ENCODE peak calls at places on chromosomes 4 and X, in seven cellular contexts. One of them, this sample, is unnamed.

GRCh38 chr4:38060829-38061431 is 100.7 kb downstream of the PTTG2 start:
- DNase-seq in GM12878: no peak
- DNase-seq in HCT116: no peak
- DNase-seq in H1: no peak
- DNase-seq in K562: no peak
- DNase-seq in SK-N-SH: peak; percentile 43
- DNase-seq in HepG2: no peak
- DNase-seq in this sample: no peak

GRCh38 chr4:122746485-122746965 is 14.0 kb downstream of the BBS12 start:
- DNase-seq in SK-N-SH: no peak
- DNase-seq in H1: no peak
- DNase-seq in HepG2: no peak
- DNase-seq in K562: no peak
- DNase-seq in HCT116: no peak
- DNase-seq in GM12878: no peak
- DNase-seq in this sample: no peak

GRCh38 chr4:155569960-155570515 is 96.6 kb upstream of the GUCY1A1 start:
- DNase-seq in K562: no peak
- DNase-seq in HCT116: no peak
- DNase-seq in GM12878: no peak
- DNase-seq in HepG2: no peak
- DNase-seq in SK-N-SH: no peak
- DNase-seq in H1: no peak
- DNase-seq in this sample: no peak

GRCh38 chrX:13064599-13065143 is 20.3 kb upstream of the FAM9C start:
- DNase-seq in HepG2: no peak
- DNase-seq in GM12878: no peak
- DNase-seq in H1: no peak
- DNase-seq in K562: no peak
- DNase-seq in HCT116: no peak
- DNase-seq in SK-N-SH: no peak
- DNase-seq in this sample: no peak

GRCh38 chr4:112704991-112705845 is 68.3 kb downstream of the LARP7 start:
- DNase-seq in HCT116: peak; percentile 8
- DNase-seq in H1: peak; percentile 58
- DNase-seq in HepG2: peak; percentile 8
- DNase-seq in GM12878: no peak
- DNase-seq in SK-N-SH: peak; percentile 82
- DNase-seq in K562: no peak
- DNase-seq in this sample: no peak

GRCh38 chr4:155787113-155787710 is 28.4 kb downstream of the GUCY1B1 start:
- DNase-seq in GM12878: peak; percentile 19
- DNase-seq in K562: no peak
- DNase-seq in SK-N-SH: peak; percentile 65
- DNase-seq in H1: no peak
- DNase-seq in HCT116: peak; percentile 44
- DNase-seq in HepG2: peak; percentile 28
- DNase-seq in this sample: peak; percentile 9

GRCh38 chrX:10235851-10236250 is 79.1 kb downstream of the CLCN4 start:
- DNase-seq in HepG2: peak; percentile 3
- DNase-seq in SK-N-SH: no peak
- DNase-seq in GM12878: no peak
- DNase-seq in H1: no peak
- DNase-seq in K562: no peak
- DNase-seq in HCT116: no peak
- DNase-seq in this sample: no peak

GRCh38 chr4:98446499-98447375 is 185.6 kb downstream of the RAP1GDS1 start:
- DNase-seq in HepG2: no peak
- DNase-seq in K562: no peak
- DNase-seq in SK-N-SH: no peak
- DNase-seq in GM12878: peak; percentile 61
- DNase-seq in HCT116: no peak
- DNase-seq in H1: no peak
- DNase-seq in this sample: no peak

GRCh38 chr4:167428172-167428571 is 193.9 kb upstream of the SPOCK3 start:
- DNase-seq in HCT116: peak; percentile 46
- DNase-seq in GM12878: no peak
- DNase-seq in K562: no peak
- DNase-seq in SK-N-SH: no peak
- DNase-seq in HepG2: no peak
- DNase-seq in H1: no peak
- DNase-seq in this sample: no peak

GRCh38 chr4:145785391-145786008 is 105.6 kb downstream of the C4orf51 start:
- DNase-seq in HCT116: no peak
- DNase-seq in H1: no peak
- DNase-seq in GM12878: no peak
- DNase-seq in SK-N-SH: no peak
- DNase-seq in K562: no peak
- DNase-seq in HepG2: peak; percentile 7
- DNase-seq in this sample: no peak

GRCh38 chrX:154012336-154012991 is 7.2 kb downstream of the IRAK1 start:
- DNase-seq in H1: no peak
- DNase-seq in GM12878: no peak
- DNase-seq in K562: no peak
- DNase-seq in SK-N-SH: no peak
- DNase-seq in HepG2: peak; percentile 72
- DNase-seq in HCT116: no peak
- DNase-seq in this sample: no peak

GRCh38 chr4:76585897-76586360 is 150.9 kb downstream of the SHROOM3 start:
- DNase-seq in HepG2: peak; percentile 7
- DNase-seq in HCT116: peak; percentile 81
- DNase-seq in SK-N-SH: no peak
- DNase-seq in H1: peak; percentile 87
- DNase-seq in GM12878: no peak
- DNase-seq in K562: no peak
- DNase-seq in this sample: no peak

GRCh38 chr4:168744021-168744420 is 247.2 kb downstream of the PALLD start:
- DNase-seq in HepG2: peak; percentile 3
- DNase-seq in SK-N-SH: no peak
- DNase-seq in K562: no peak
- DNase-seq in GM12878: no peak
- DNase-seq in HCT116: no peak
- DNase-seq in H1: no peak
- DNase-seq in this sample: no peak

GRCh38 chr4:39021631-39022030 is 10.6 kb downstream of the TMEM156 start:
- DNase-seq in H1: no peak
- DNase-seq in K562: no peak
- DNase-seq in HCT116: no peak
- DNase-seq in SK-N-SH: no peak
- DNase-seq in GM12878: no peak
- DNase-seq in HepG2: no peak
- DNase-seq in this sample: no peak

GRCh38 chrX:7133036-7133412 is 14.5 kb upstream of the STS start:
- DNase-seq in HCT116: no peak
- DNase-seq in K562: peak; percentile 46
- DNase-seq in GM12878: no peak
- DNase-seq in H1: no peak
- DNase-seq in SK-N-SH: no peak
- DNase-seq in HepG2: no peak
- DNase-seq in this sample: no peak

GRCh38 chr4:107866726-107867125 is 42.0 kb downstream of the SGMS2 start:
- DNase-seq in HepG2: no peak
- DNase-seq in GM12878: no peak
- DNase-seq in HCT116: no peak
- DNase-seq in SK-N-SH: no peak
- DNase-seq in H1: no peak
- DNase-seq in K562: no peak
- DNase-seq in this sample: no peak

GRCh38 chrX:136797787-136798186 is 17.1 kb upstream of the ARHGEF6 start:
- DNase-seq in K562: no peak
- DNase-seq in SK-N-SH: no peak
- DNase-seq in H1: no peak
- DNase-seq in HepG2: no peak
- DNase-seq in GM12878: no peak
- DNase-seq in HCT116: no peak
- DNase-seq in this sample: no peak

GRCh38 chrX:10030570-10030969 is 63.4 kb downstream of the CLDN34 start:
- DNase-seq in HepG2: peak; percentile 53
- DNase-seq in GM12878: no peak
- DNase-seq in H1: no peak
- DNase-seq in K562: no peak
- DNase-seq in SK-N-SH: no peak
- DNase-seq in HCT116: no peak
- DNase-seq in this sample: no peak

GRCh38 chr4:38987491-38987890 is 44.7 kb downstream of the TMEM156 start:
- DNase-seq in SK-N-SH: no peak
- DNase-seq in H1: no peak
- DNase-seq in HCT116: no peak
- DNase-seq in K562: no peak
- DNase-seq in GM12878: peak; percentile 11
- DNase-seq in HepG2: no peak
- DNase-seq in this sample: no peak

GRCh38 chr4:86358176-86358701 is 1.6 kb downstream of the MAPK10 start:
- DNase-seq in GM12878: no peak
- DNase-seq in HCT116: no peak
- DNase-seq in K562: no peak
- DNase-seq in H1: no peak
- DNase-seq in HepG2: no peak
- DNase-seq in SK-N-SH: no peak
- DNase-seq in this sample: no peak

GRCh38 chrX:17474892-17475291 is 99.9 kb downstream of the NHS start:
- DNase-seq in HepG2: no peak
- DNase-seq in GM12878: no peak
- DNase-seq in SK-N-SH: no peak
- DNase-seq in HCT116: no peak
- DNase-seq in K562: no peak
- DNase-seq in H1: no peak
- DNase-seq in this sample: no peak

GRCh38 chrX:41381685-41382084 is 47.7 kb downstream of the DDX3X start:
- DNase-seq in K562: peak; percentile 18
- DNase-seq in H1: no peak
- DNase-seq in HepG2: peak; percentile 89
- DNase-seq in SK-N-SH: no peak
- DNase-seq in GM12878: no peak
- DNase-seq in HCT116: peak; percentile 56
- DNase-seq in this sample: peak; percentile 63

GRCh38 chrX:127207326-127207725 is 387.8 kb downstream of the PRR32 start:
- DNase-seq in SK-N-SH: no peak
- DNase-seq in GM12878: no peak
- DNase-seq in HepG2: no peak
- DNase-seq in HCT116: no peak
- DNase-seq in H1: no peak
- DNase-seq in K562: no peak
- DNase-seq in this sample: peak; percentile 0
- TF ChIP-seq YY1 in SK-N-SH: no peak
- TF ChIP-seq YY1 in GM12878: no peak
- TF ChIP-seq YY1 in HepG2: no peak
- TF ChIP-seq YY1 in HCT116: no peak
- TF ChIP-seq YY1 in H1: no peak
- TF ChIP-seq YY1 in K562: no peak
- TF ChIP-seq YY1 in this sample: no peak

GRCh38 chr4:1996866-1997611 is 11.7 kb downstream of the NELFA start:
- DNase-seq in K562: no peak
- DNase-seq in H1: no peak
- DNase-seq in GM12878: no peak
- DNase-seq in HepG2: no peak
- DNase-seq in SK-N-SH: no peak
- DNase-seq in HCT116: no peak
- DNase-seq in this sample: no peak
- TF ChIP-seq YY1 in K562: no peak
- TF ChIP-seq YY1 in H1: no peak
- TF ChIP-seq YY1 in GM12878: no peak
- TF ChIP-seq YY1 in HepG2: no peak
- TF ChIP-seq YY1 in SK-N-SH: no peak
- TF ChIP-seq YY1 in HCT116: no peak
- TF ChIP-seq YY1 in this sample: no peak

GRCh38 chr4:68744368-68744767 is 71.4 kb upstream of the UGT2B10 start:
- DNase-seq in HepG2: no peak
- DNase-seq in HCT116: no peak
- DNase-seq in SK-N-SH: no peak
- DNase-seq in K562: no peak
- DNase-seq in H1: no peak
- DNase-seq in GM12878: no peak
- DNase-seq in this sample: no peak

GRCh38 chr4:68750555-68750954 is 65.2 kb upstream of the UGT2B10 start:
- DNase-seq in HepG2: no peak
- DNase-seq in GM12878: no peak
- DNase-seq in K562: no peak
- DNase-seq in HCT116: no peak
- DNase-seq in SK-N-SH: no peak
- DNase-seq in H1: no peak
- DNase-seq in this sample: no peak

GRCh38 chr4:68751138-68751537 is 64.7 kb upstream of the UGT2B10 start:
- DNase-seq in K562: no peak
- DNase-seq in HepG2: no peak
- DNase-seq in SK-N-SH: no peak
- DNase-seq in HCT116: no peak
- DNase-seq in H1: no peak
- DNase-seq in GM12878: no peak
- DNase-seq in this sample: no peak

GRCh38 chr4:68748181-68748981 is 67.4 kb upstream of the UGT2B10 start:
- DNase-seq in H1: no peak
- DNase-seq in HCT116: peak; percentile 31
- DNase-seq in GM12878: no peak
- DNase-seq in SK-N-SH: no peak
- DNase-seq in HepG2: no peak
- DNase-seq in K562: no peak
- DNase-seq in this sample: no peak
- TF ChIP-seq YY1 in H1: no peak
- TF ChIP-seq YY1 in HCT116: no peak
- TF ChIP-seq YY1 in GM12878: no peak
- TF ChIP-seq YY1 in SK-N-SH: no peak
- TF ChIP-seq YY1 in HepG2: no peak
- TF ChIP-seq YY1 in K562: no peak
- TF ChIP-seq YY1 in this sample: no peak

GRCh38 chr4:4289055-4289454 is 899 bp downstream of the LYAR start:
- DNase-seq in H1: no peak
- DNase-seq in HepG2: no peak
- DNase-seq in GM12878: no peak
- DNase-seq in K562: no peak
- DNase-seq in HCT116: no peak
- DNase-seq in SK-N-SH: no peak
- DNase-seq in this sample: no peak

GRCh38 chr4:4289930-4290850 is at the start of the genes LYAR and ZBTB49:
- DNase-seq in SK-N-SH: peak; percentile 97
- DNase-seq in H1: peak; percentile 99
- DNase-seq in HepG2: peak; percentile 86
- DNase-seq in HCT116: peak; percentile 76
- DNase-seq in GM12878: peak; percentile 69
- DNase-seq in K562: peak; percentile 94
- DNase-seq in this sample: peak; percentile 82

GRCh38 chr4:4296283-4296846 is 6.3 kb downstream of the ZBTB49 start:
- DNase-seq in SK-N-SH: no peak
- DNase-seq in GM12878: no peak
- DNase-seq in H1: no peak
- DNase-seq in HepG2: no peak
- DNase-seq in K562: no peak
- DNase-seq in HCT116: no peak
- DNase-seq in this sample: no peak

GRCh38 chr4:4289575-4289929 is 402 bp downstream of the LYAR start:
- DNase-seq in SK-N-SH: no peak
- DNase-seq in HCT116: no peak
- DNase-seq in HepG2: no peak
- DNase-seq in GM12878: no peak
- DNase-seq in H1: no peak
- DNase-seq in K562: no peak
- DNase-seq in this sample: no peak

DNA sequence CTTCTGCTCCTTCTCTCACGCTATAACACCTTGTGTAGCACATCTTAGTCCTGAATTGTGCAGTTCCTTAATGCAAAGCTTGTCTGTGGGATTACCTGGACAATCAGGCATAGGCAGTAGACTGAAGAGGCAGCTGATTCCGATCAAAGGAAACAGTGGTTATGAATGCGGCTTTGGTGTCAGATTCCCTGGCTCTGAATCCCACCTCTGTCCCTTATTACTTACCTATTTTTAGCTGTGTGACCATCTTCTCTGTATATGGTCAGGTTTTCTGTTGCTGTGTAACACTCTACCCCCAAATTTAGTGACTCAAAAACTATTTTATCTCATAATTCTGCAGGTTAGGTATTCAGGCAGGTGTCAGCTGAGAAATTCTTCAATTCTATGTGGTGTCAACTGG is 3.2 kb downstream of the ZBTB49 start:
- DNase-seq in HCT116: no peak
- DNase-seq in H1: no peak
- DNase-seq in GM12878: no peak
- DNase-seq in HepG2: no peak
- DNase-seq in K562: no peak
- DNase-seq in SK-N-SH: no peak
- DNase-seq in this sample: no peak
- TF ChIP-seq YY1 in HCT116: no peak
- TF ChIP-seq YY1 in H1: no peak
- TF ChIP-seq YY1 in GM12878: no peak
- TF ChIP-seq YY1 in HepG2: no peak
- TF ChIP-seq YY1 in K562: no peak
- TF ChIP-seq YY1 in SK-N-SH: no peak
- TF ChIP-seq YY1 in this sample: no peak